ENCODE peak calls at places on chromosomes 7 and 10, in nine cellular contexts. O is aorta, N is keratinocyte, D is spleen, C is left ventricle myocardium inferior, L is adrenal gland, J is IMR-90, T is tibial nerve, B is BJ. V is an unnamed sample. For H3K27me3, the result is how much of the 10 kb centered on the place peaks cover.

GRCh38 chr10:46283217-46283944 is 3.4 kb upstream of the ANTXRL start:
- DNase-seq in O (no peak), N (no peak), D (no peak), C (no peak), L (peak), J (no peak), T (no peak), B (no peak), V (no peak)

GRCh38 chr10:104122273-104123107 is 519 bp downstream of the SFR1 start:
- DNase-seq in O (no peak), N (no peak), D (no peak), C (peak), L (no peak), J (peak), T (no peak), B (no peak), V (no peak)

GRCh38 chr10:47317251-47317650 is 5.0 kb upstream of the GDF2 start:
- DNase-seq in O (no peak), N (no peak), D (no peak), C (no peak), L (no peak), J (no peak), T (no peak), B (no peak), V (peak)

GRCh38 chr7:105734233-105734632 is 142.2 kb downstream of the ATXN7L1 start:
- DNase-seq in O (no peak), N (no peak), D (no peak), C (no peak), L (peak), J (peak), T (no peak), B (no peak), V (no peak)

GRCh38 chr10:88165849-88166271 is 302.4 kb downstream of the PTEN start:
- DNase-seq in O (no peak), N (no peak), D (no peak), C (no peak), L (no peak), J (peak), T (no peak), B (peak), V (peak)

GRCh38 chr7:140618291-140618690 is 22.3 kb downstream of the DENND2A start:
- DNase-seq in O (no peak), N (no peak), D (no peak), C (no peak), L (no peak), J (no peak), T (no peak), B (no peak), V (no peak)

GRCh38 chr10:126921974-126922525 is 16.8 kb downstream of the DOCK1 start:
- DNase-seq in O (no peak), N (no peak), D (no peak), C (no peak), L (no peak), J (peak), T (no peak), B (peak), V (peak)

GRCh38 chr7:148912758-148913541 is 28.9 kb upstream of the EZH2 start:
- DNase-seq in O (no peak), N (no peak), D (no peak), C (no peak), L (no peak), J (no peak), T (no peak), B (no peak), V (no peak)

GRCh38 chr10:62054408-62054807 is 152.9 kb downstream of the ARID5B start:
- DNase-seq in O (no peak), N (no peak), D (no peak), C (no peak), L (no peak), J (no peak), T (no peak), B (no peak), V (no peak)

GRCh38 chr7:48832303-48832845 is 92.0 kb upstream of the CDC14C start:
- DNase-seq in O (no peak), N (no peak), D (no peak), C (no peak), L (no peak), J (no peak), T (no peak), B (no peak), V (no peak)

GRCh38 chr10:63593576-63593975 is 72.4 kb downstream of the REEP3 start:
- DNase-seq in O (no peak), N (no peak), D (no peak), C (no peak), L (no peak), J (peak), T (no peak), B (no peak), V (peak)

GRCh38 chr7:152341039-152341913 is 94.5 kb downstream of the KMT2C start:
- DNase-seq in O (no peak), N (no peak), D (no peak), C (no peak), L (peak), J (peak), T (no peak), B (no peak), V (peak)

GRCh38 chr7:152899482-152900166 is 140.1 kb downstream of the ACTR3B start:
- DNase-seq in O (no peak), N (no peak), D (no peak), C (peak), L (peak), J (no peak), T (no peak), B (no peak), V (no peak)

GRCh38 chr7:136066304-136067143 is 89.4 kb upstream of the MTPN start:
- DNase-seq in O (no peak), N (no peak), D (no peak), C (no peak), L (no peak), J (no peak), T (no peak), B (no peak), V (no peak)

GRCh38 chr7:94183289-94183749 is 179.2 kb upstream of the BET1 start:
- DNase-seq in O (peak), N (peak), D (no peak), C (no peak), L (peak), J (peak), T (no peak), B (peak), V (peak)

GRCh38 chr10:87925570-87925969 is 62.1 kb downstream of the PTEN start:
- DNase-seq in O (no peak), N (no peak), D (no peak), C (no peak), L (no peak), J (no peak), T (no peak), B (no peak), V (no peak)

GRCh38 chr7:39967420-39968161 is 17.5 kb downstream of the CDK13 start:
- DNase-seq in O (no peak), N (no peak), D (no peak), C (no peak), L (no peak), J (no peak), T (no peak), B (no peak), V (no peak)

GRCh38 chr7:92177362-92177761 is 1.6 kb downstream of the LRRD1 start:
- DNase-seq in O (no peak), N (no peak), D (no peak), C (no peak), L (no peak), J (peak), T (no peak), B (no peak), V (peak)

GRCh38 chr7:118195837-118196474 is 12.0 kb downstream of the LSM8 start:
- DNase-seq in O (no peak), N (peak), D (no peak), C (no peak), L (peak), J (peak), T (no peak), B (peak), V (no peak)

GRCh38 chr10:30805061-30805460 is 175.5 kb upstream of the LYZL2 start:
- DNase-seq in O (no peak), N (no peak), D (peak), C (no peak), L (no peak), J (no peak), T (no peak), B (no peak), V (no peak)

GRCh38 chr10:33127622-33128021 is 169.6 kb upstream of the ITGB1 start:
- DNase-seq in O (no peak), N (no peak), D (no peak), C (no peak), L (no peak), J (no peak), T (no peak), B (no peak), V (no peak)

GRCh38 chr7:151923097-151923876 is 33.0 kb upstream of the GALNTL5 start:
- DNase-seq in O (no peak), N (no peak), D (peak), C (no peak), L (peak), J (no peak), T (no peak), B (no peak), V (no peak)

GRCh38 chr10:50614444-50615137 is 9.2 kb downstream of the SGMS1 start:
- DNase-seq in O (no peak), N (no peak), D (no peak), C (no peak), L (no peak), J (no peak), T (no peak), B (no peak), V (no peak)

GRCh38 chr10:121592155-121592890 is 5.9 kb downstream of the FGFR2 start:
- DNase-seq in O (no peak), N (no peak), D (peak), C (no peak), L (no peak), J (no peak), T (no peak), B (no peak), V (peak)

GRCh38 chr7:159093351-159093971 is 51.2 kb downstream of the VIPR2 start:
- DNase-seq in O (peak), N (no peak), D (peak), C (no peak), L (peak), J (no peak), T (no peak), B (no peak), V (peak)

GRCh38 chr7:159094030-159094740 is 50.5 kb downstream of the VIPR2 start:
- DNase-seq in O (peak), N (no peak), D (peak), C (no peak), L (peak), J (no peak), T (no peak), B (no peak), V (peak)

GRCh38 chr7:159091480-159092475 is 52.9 kb downstream of the VIPR2 start:
- DNase-seq in O (peak), N (no peak), D (peak), C (no peak), L (peak), J (no peak), T (no peak), B (no peak), V (peak)

GRCh38 chr7:159091041-159091440 is 53.6 kb downstream of the VIPR2 start:
- DNase-seq in O (peak), N (no peak), D (peak), C (no peak), L (peak), J (no peak), T (no peak), B (no peak), V (peak)

DNA sequence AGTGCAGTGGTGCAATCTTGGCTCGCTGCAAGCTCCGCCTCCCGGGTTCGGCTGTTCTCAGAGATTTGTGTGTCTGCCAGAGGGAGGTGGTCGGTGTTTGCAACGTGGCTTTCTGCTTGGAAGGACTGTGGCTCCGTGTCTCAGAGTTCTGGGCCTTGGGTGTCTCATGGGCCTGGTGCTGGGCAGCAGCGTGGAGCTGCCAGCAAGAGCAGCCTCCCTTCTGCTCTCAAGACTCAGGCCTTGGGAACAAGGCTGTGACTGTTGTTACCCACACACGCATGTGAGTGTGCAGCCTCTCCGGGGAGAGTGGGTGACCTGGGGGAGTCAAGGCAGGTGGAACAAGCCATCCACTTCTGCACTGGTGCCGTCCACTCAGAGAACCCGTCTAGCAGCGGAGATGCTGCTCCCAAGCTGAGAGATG is 52.0 kb downstream of the VIPR2 start:
- DNase-seq in O (peak), N (no peak), D (peak), C (no peak), L (peak), J (no peak), T (no peak), B (no peak), V (peak)
- H3K27me3 ChIP-seq in O (under half), N (under half), D (under half), C (under half), L (under half), J (under half), T (under half), B (under half), V (under half)

GRCh38 chr10:133163889-133164815 is 4.1 kb downstream of the KNDC1 start:
- DNase-seq in O (peak), N (no peak), D (peak), C (no peak), L (peak), J (no peak), T (no peak), B (no peak), V (peak)

GRCh38 chr10:133165556-133166503 is 5.8 kb downstream of the KNDC1 start:
- DNase-seq in O (peak), N (no peak), D (no peak), C (no peak), L (no peak), J (no peak), T (no peak), B (no peak), V (peak)

GRCh38 chr10:133162910-133163856 is 3.2 kb downstream of the KNDC1 start:
- DNase-seq in O (peak), N (no peak), D (no peak), C (no peak), L (peak), J (no peak), T (no peak), B (no peak), V (peak)

GRCh38 chr10:133166504-133166827 is 6.4 kb downstream of the KNDC1 start:
- DNase-seq in O (no peak), N (no peak), D (no peak), C (no peak), L (no peak), J (no peak), T (no peak), B (no peak), V (peak)

GRCh38 chr10:133164816-133165555 is 5.0 kb downstream of the KNDC1 start:
- DNase-seq in O (peak), N (no peak), D (peak), C (no peak), L (no peak), J (no peak), T (no peak), B (no peak), V (peak)
- H3K27me3 ChIP-seq in O (under half), N (under half), D (under half), C (half or more), L (under half), J (under half), T (under half), B (under half), V (under half)

GRCh38 chr7:1706721-1707613 is 36.9 kb downstream of the ELFN1 start:
- DNase-seq in O (peak), N (no peak), D (peak), C (no peak), L (peak), J (no peak), T (no peak), B (no peak), V (peak)

GRCh38 chr7:1704326-1705241 is 34.5 kb downstream of the ELFN1 start:
- DNase-seq in O (peak), N (no peak), D (peak), C (no peak), L (peak), J (no peak), T (no peak), B (no peak), V (no peak)

GRCh38 chr7:1706381-1706720 is 36.3 kb downstream of the ELFN1 start:
- DNase-seq in O (peak), N (no peak), D (peak), C (no peak), L (no peak), J (no peak), T (no peak), B (no peak), V (no peak)

GRCh38 chr7:1705339-1705738 is 35.3 kb downstream of the ELFN1 start:
- DNase-seq in O (peak), N (no peak), D (peak), C (no peak), L (peak), J (no peak), T (no peak), B (no peak), V (no peak)

DNA sequence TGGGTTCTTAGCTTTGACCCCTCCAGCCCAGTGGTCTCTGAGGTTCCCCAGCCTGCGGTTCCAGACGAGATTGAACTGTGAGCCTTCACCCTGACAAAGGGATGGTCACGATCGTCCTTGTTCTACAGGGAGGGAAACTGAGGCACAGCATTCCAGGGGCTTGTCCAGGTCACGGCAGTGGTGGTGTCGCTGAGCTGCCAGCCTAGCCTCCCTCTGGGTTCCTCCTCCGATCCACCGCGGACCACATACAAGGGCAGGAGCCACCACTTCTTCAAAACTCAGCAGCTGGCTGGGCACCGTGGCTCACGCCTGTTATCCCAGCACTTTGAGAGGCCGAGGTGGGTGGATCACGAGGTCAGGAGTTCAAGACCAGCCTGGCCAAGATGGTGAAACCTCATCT is 35.8 kb downstream of the ELFN1 start:
- DNase-seq in O (peak), N (no peak), D (peak), C (no peak), L (no peak), J (no peak), T (no peak), B (no peak), V (no peak)
- H3K27me3 ChIP-seq in O (under half), N (under half), D (under half), C (under half), L (under half), J (under half), T (under half), B (under half), V (under half)

GRCh38 chr7:155228894-155229293 is 68.8 kb upstream of the INSIG1 start:
- DNase-seq in O (no peak), N (no peak), D (peak), C (no peak), L (no peak), J (no peak), T (no peak), B (no peak), V (peak)
- H3K27me3 ChIP-seq in O (under half), N (under half), D (under half), C (under half), L (under half), J (under half), T (under half), B (under half), V (under half)

GRCh38 chr7:116673504-116673865 is 1.5 kb downstream of the MET start:
- DNase-seq in O (no peak), N (no peak), D (no peak), C (no peak), L (no peak), J (no peak), T (no peak), B (no peak), V (no peak)
- H3K27me3 ChIP-seq in O (under half), N (under half), D (half or more), C (under half), L (under half), J (under half), T (under half), B (under half), V (under half)

GRCh38 chr10:123906884-123907652 is 15.5 kb upstream of the CPXM2 start:
- DNase-seq in O (no peak), N (no peak), D (no peak), C (no peak), L (no peak), J (no peak), T (no peak), B (no peak), V (no peak)

GRCh38 chr10:123904834-123905409 is 13.3 kb upstream of the CPXM2 start:
- DNase-seq in O (no peak), N (no peak), D (no peak), C (no peak), L (no peak), J (no peak), T (no peak), B (no peak), V (peak)

GRCh38 chr10:123909866-123910265 is 18.3 kb upstream of the CPXM2 start:
- DNase-seq in O (no peak), N (no peak), D (no peak), C (no peak), L (no peak), J (no peak), T (no peak), B (no peak), V (no peak)

GRCh38 chr10:123911866-123912265 is 20.3 kb upstream of the CPXM2 start:
- DNase-seq in O (no peak), N (no peak), D (no peak), C (no peak), L (no peak), J (no peak), T (no peak), B (no peak), V (no peak)

GRCh38 chr10:123908379-123908778 is 16.8 kb upstream of the CPXM2 start:
- DNase-seq in O (no peak), N (no peak), D (no peak), C (no peak), L (no peak), J (no peak), T (no peak), B (no peak), V (no peak)
- H3K27me3 ChIP-seq in O (under half), N (under half), D (under half), C (half or more), L (under half), J (under half), T (under half), B (under half), V (under half)

DNA sequence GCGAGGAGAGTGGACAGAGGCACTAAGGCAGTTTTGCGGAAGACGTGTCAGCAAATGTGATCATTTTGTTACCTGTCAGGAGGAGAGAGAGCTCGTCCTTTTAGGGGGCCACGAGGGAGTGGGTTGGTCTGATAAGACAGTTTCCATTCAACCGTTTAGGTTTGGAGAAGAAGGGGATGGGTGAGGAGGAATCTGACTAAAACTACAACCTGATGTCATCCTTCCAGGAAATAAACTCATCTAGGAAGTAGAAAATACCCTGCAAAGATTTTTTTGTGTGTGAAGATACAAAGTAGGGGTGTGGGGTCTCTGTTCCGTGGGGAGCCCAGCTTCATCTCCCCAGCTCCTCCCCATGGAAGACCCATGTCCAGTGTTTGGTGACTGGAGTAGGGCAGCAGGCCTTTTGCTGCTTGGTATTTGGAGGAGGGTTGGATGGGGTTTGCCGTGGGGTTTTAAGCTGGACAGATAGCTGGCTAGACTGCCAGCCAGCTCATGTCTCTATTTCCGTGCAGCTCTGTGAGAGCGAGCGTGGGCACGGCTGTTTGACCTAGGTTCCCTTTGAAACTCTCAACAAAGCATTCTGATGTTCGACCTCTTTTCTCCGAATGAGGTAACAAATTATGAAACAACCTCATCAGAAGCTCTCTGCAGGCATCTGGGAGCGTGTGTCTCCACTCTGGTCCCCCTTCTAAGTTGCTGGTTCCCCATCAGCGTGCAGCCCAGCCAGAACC is 136.0 kb upstream of the TCF7L2 start:
- DNase-seq in O (no peak), N (no peak), D (no peak), C (no peak), L (no peak), J (no peak), T (no peak), B (no peak), V (peak)
- H3K27me3 ChIP-seq in O (under half), N (under half), D (under half), C (under half), L (under half), J (under half), T (under half), B (under half), V (under half)